ENCODE peak calls at places on chromosome 14, in six cellular contexts. One of them, this sample, is unnamed.

GRCh38 chr14:76953196-76953945 is 75.1 kb downstream of the IRF2BPL start:
- DNase-seq in cardiac fibroblast: peak
- DNase-seq in HFFc6: peak
- DNase-seq in heart right ventricle: peak
- DNase-seq in stomach: peak
- DNase-seq in endothelial cell: no peak
- DNase-seq in this sample: peak

GRCh38 chr14:47191693-47192092 is 483.7 kb downstream of the MDGA2 start:
- DNase-seq in cardiac fibroblast: no peak
- DNase-seq in HFFc6: no peak
- DNase-seq in heart right ventricle: no peak
- DNase-seq in stomach: no peak
- DNase-seq in endothelial cell: no peak
- DNase-seq in this sample: no peak

GRCh38 chr14:65444230-65444629 is 31.7 kb downstream of the FUT8 start:
- DNase-seq in cardiac fibroblast: no peak
- DNase-seq in HFFc6: no peak
- DNase-seq in heart right ventricle: no peak
- DNase-seq in stomach: no peak
- DNase-seq in endothelial cell: no peak
- DNase-seq in this sample: no peak

GRCh38 chr14:94770251-94770749 is 387 bp upstream of the GSC start:
- DNase-seq in cardiac fibroblast: no peak
- DNase-seq in HFFc6: no peak
- DNase-seq in heart right ventricle: no peak
- DNase-seq in stomach: no peak
- DNase-seq in endothelial cell: no peak
- DNase-seq in this sample: no peak

GRCh38 chr14:31965735-31966598 is 111.1 kb upstream of the ARHGAP5 start:
- DNase-seq in cardiac fibroblast: no peak
- DNase-seq in HFFc6: no peak
- DNase-seq in heart right ventricle: no peak
- DNase-seq in stomach: no peak
- DNase-seq in endothelial cell: no peak
- DNase-seq in this sample: no peak

GRCh38 chr14:98120831-98121464 is 1151.0 kb downstream of the BCL11B start:
- DNase-seq in cardiac fibroblast: no peak
- DNase-seq in HFFc6: no peak
- DNase-seq in heart right ventricle: no peak
- DNase-seq in stomach: no peak
- DNase-seq in endothelial cell: no peak
- DNase-seq in this sample: no peak

GRCh38 chr14:57739543-57739942 is 126.3 kb downstream of the SLC35F4 start:
- DNase-seq in cardiac fibroblast: no peak
- DNase-seq in HFFc6: no peak
- DNase-seq in heart right ventricle: no peak
- DNase-seq in stomach: no peak
- DNase-seq in endothelial cell: no peak
- DNase-seq in this sample: no peak

GRCh38 chr14:103746706-103747105 is 31.1 kb downstream of the ZFYVE21 start:
- DNase-seq in cardiac fibroblast: no peak
- DNase-seq in HFFc6: peak
- DNase-seq in heart right ventricle: no peak
- DNase-seq in stomach: no peak
- DNase-seq in endothelial cell: no peak
- DNase-seq in this sample: no peak

GRCh38 chr14:59276235-59276634 is 87.8 kb downstream of the DAAM1 start:
- DNase-seq in cardiac fibroblast: no peak
- DNase-seq in HFFc6: no peak
- DNase-seq in heart right ventricle: no peak
- DNase-seq in stomach: no peak
- DNase-seq in endothelial cell: no peak
- DNase-seq in this sample: no peak

GRCh38 chr14:101707285-101707842 is 54.1 kb upstream of the PPP2R5C start:
- DNase-seq in cardiac fibroblast: peak
- DNase-seq in HFFc6: peak
- DNase-seq in heart right ventricle: peak
- DNase-seq in stomach: no peak
- DNase-seq in endothelial cell: peak
- DNase-seq in this sample: no peak
- TF ChIP-seq CTCF in cardiac fibroblast: peak
- TF ChIP-seq CTCF in HFFc6: peak
- TF ChIP-seq CTCF in heart right ventricle: peak
- TF ChIP-seq CTCF in stomach: no peak
- TF ChIP-seq CTCF in endothelial cell: peak
- TF ChIP-seq CTCF in this sample: peak

GRCh38 chr14:54147758-54148157 is 191.1 kb upstream of the BMP4 start:
- DNase-seq in cardiac fibroblast: no peak
- DNase-seq in HFFc6: no peak
- DNase-seq in heart right ventricle: no peak
- DNase-seq in stomach: no peak
- DNase-seq in endothelial cell: no peak
- DNase-seq in this sample: no peak
- TF ChIP-seq CTCF in cardiac fibroblast: no peak
- TF ChIP-seq CTCF in HFFc6: no peak
- TF ChIP-seq CTCF in heart right ventricle: no peak
- TF ChIP-seq CTCF in stomach: no peak
- TF ChIP-seq CTCF in endothelial cell: no peak
- TF ChIP-seq CTCF in this sample: no peak

GRCh38 chr14:22189873-22190272 is 399.2 kb downstream of the DAD1 start:
- DNase-seq in cardiac fibroblast: no peak
- DNase-seq in HFFc6: no peak
- DNase-seq in heart right ventricle: no peak
- DNase-seq in stomach: no peak
- DNase-seq in endothelial cell: no peak
- DNase-seq in this sample: no peak

GRCh38 chr14:22180045-22180444 is 409.0 kb downstream of the DAD1 start:
- DNase-seq in cardiac fibroblast: no peak
- DNase-seq in HFFc6: no peak
- DNase-seq in heart right ventricle: no peak
- DNase-seq in stomach: no peak
- DNase-seq in endothelial cell: no peak
- DNase-seq in this sample: no peak

GRCh38 chr14:22188346-22188745 is 400.7 kb downstream of the DAD1 start:
- DNase-seq in cardiac fibroblast: no peak
- DNase-seq in HFFc6: no peak
- DNase-seq in heart right ventricle: no peak
- DNase-seq in stomach: no peak
- DNase-seq in endothelial cell: no peak
- DNase-seq in this sample: no peak

GRCh38 chr14:22184157-22185025 is 404.6 kb downstream of the DAD1 start:
- DNase-seq in cardiac fibroblast: no peak
- DNase-seq in HFFc6: no peak
- DNase-seq in heart right ventricle: no peak
- DNase-seq in stomach: no peak
- DNase-seq in endothelial cell: no peak
- DNase-seq in this sample: no peak

GRCh38 chr14:22185191-22185590 is 403.8 kb downstream of the DAD1 start:
- DNase-seq in cardiac fibroblast: no peak
- DNase-seq in HFFc6: no peak
- DNase-seq in heart right ventricle: no peak
- DNase-seq in stomach: no peak
- DNase-seq in endothelial cell: no peak
- DNase-seq in this sample: no peak
- TF ChIP-seq CTCF in cardiac fibroblast: no peak
- TF ChIP-seq CTCF in HFFc6: no peak
- TF ChIP-seq CTCF in heart right ventricle: no peak
- TF ChIP-seq CTCF in stomach: no peak
- TF ChIP-seq CTCF in endothelial cell: no peak
- TF ChIP-seq CTCF in this sample: no peak

DNA sequence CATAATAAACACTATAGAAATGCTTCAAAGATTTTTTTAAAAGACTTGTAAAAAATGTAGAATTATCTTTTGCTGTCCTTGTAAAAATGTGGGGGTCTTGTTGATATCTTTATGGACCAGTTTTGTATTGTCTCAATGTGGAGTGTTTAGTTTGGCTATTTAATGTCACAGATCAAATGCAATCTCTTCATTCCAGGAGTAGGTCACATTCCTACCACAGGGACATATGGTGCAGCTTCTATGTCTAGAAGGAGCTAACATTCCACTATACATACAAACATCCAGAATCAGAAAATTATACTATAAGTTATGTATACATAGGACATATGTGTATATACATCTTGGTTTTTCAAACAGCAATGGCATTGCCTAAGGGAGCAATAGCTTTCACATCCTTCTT is 345.7 kb downstream of the BMP4 start:
- DNase-seq in cardiac fibroblast: no peak
- DNase-seq in HFFc6: no peak
- DNase-seq in heart right ventricle: no peak
- DNase-seq in stomach: no peak
- DNase-seq in endothelial cell: no peak
- DNase-seq in this sample: no peak
- TF ChIP-seq CTCF in cardiac fibroblast: no peak
- TF ChIP-seq CTCF in HFFc6: peak
- TF ChIP-seq CTCF in heart right ventricle: no peak
- TF ChIP-seq CTCF in stomach: no peak
- TF ChIP-seq CTCF in endothelial cell: no peak
- TF ChIP-seq CTCF in this sample: peak

GRCh38 chr14:23040100-23040499 is 1.9 kb upstream of the PSMB11 start:
- DNase-seq in cardiac fibroblast: no peak
- DNase-seq in HFFc6: no peak
- DNase-seq in heart right ventricle: no peak
- DNase-seq in stomach: no peak
- DNase-seq in endothelial cell: no peak
- DNase-seq in this sample: no peak

GRCh38 chr14:23035303-23036164 is 834 bp upstream of the PSMB5 start:
- DNase-seq in cardiac fibroblast: no peak
- DNase-seq in HFFc6: no peak
- DNase-seq in heart right ventricle: no peak
- DNase-seq in stomach: no peak
- DNase-seq in endothelial cell: no peak
- DNase-seq in this sample: no peak

GRCh38 chr14:23030936-23031335 is 3.8 kb downstream of the PSMB5 start:
- DNase-seq in cardiac fibroblast: no peak
- DNase-seq in HFFc6: no peak
- DNase-seq in heart right ventricle: no peak
- DNase-seq in stomach: no peak
- DNase-seq in endothelial cell: no peak
- DNase-seq in this sample: no peak

GRCh38 chr14:23033801-23034497 is 751 bp downstream of the PSMB5 start:
- DNase-seq in cardiac fibroblast: no peak
- DNase-seq in HFFc6: no peak
- DNase-seq in heart right ventricle: no peak
- DNase-seq in stomach: no peak
- DNase-seq in endothelial cell: no peak
- DNase-seq in this sample: no peak

GRCh38 chr14:23034498-23035302 is at the start of gene PSMB5:
- DNase-seq in cardiac fibroblast: peak
- DNase-seq in HFFc6: peak
- DNase-seq in heart right ventricle: peak
- DNase-seq in stomach: peak
- DNase-seq in endothelial cell: peak
- DNase-seq in this sample: peak
- TF ChIP-seq CTCF in cardiac fibroblast: no peak
- TF ChIP-seq CTCF in HFFc6: no peak
- TF ChIP-seq CTCF in heart right ventricle: no peak
- TF ChIP-seq CTCF in stomach: no peak
- TF ChIP-seq CTCF in endothelial cell: no peak
- TF ChIP-seq CTCF in this sample: no peak

DNA sequence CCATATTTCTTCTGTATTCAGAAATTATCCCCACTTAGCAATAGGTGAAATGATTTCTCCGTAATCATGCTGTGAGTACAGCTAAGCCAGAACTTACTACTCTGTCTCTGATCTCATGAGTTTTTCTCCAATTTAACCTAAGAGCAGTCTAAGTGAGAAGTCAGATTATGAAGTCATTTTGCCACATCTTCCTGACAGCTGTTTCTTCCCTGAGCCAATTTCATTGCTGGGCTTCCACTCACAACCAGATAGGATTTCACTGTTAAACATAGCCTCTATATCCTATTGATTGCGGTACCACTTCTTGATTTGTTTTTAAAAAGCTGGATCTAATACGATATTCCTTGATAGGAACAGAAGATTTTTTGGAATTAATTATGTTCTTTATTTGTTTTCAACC is 212.0 kb downstream of the NPAS3 start:
- DNase-seq in cardiac fibroblast: no peak
- DNase-seq in HFFc6: no peak
- DNase-seq in heart right ventricle: no peak
- DNase-seq in stomach: no peak
- DNase-seq in endothelial cell: no peak
- DNase-seq in this sample: no peak
- TF ChIP-seq CTCF in cardiac fibroblast: no peak
- TF ChIP-seq CTCF in HFFc6: no peak
- TF ChIP-seq CTCF in heart right ventricle: no peak
- TF ChIP-seq CTCF in stomach: no peak
- TF ChIP-seq CTCF in endothelial cell: no peak
- TF ChIP-seq CTCF in this sample: no peak

GRCh38 chr14:74573421-74574091 is 38.5 kb downstream of the LTBP2 start:
- DNase-seq in cardiac fibroblast: no peak
- DNase-seq in HFFc6: no peak
- DNase-seq in heart right ventricle: no peak
- DNase-seq in stomach: no peak
- DNase-seq in endothelial cell: no peak
- DNase-seq in this sample: no peak
- TF ChIP-seq CTCF in cardiac fibroblast: no peak
- TF ChIP-seq CTCF in HFFc6: no peak
- TF ChIP-seq CTCF in heart right ventricle: no peak
- TF ChIP-seq CTCF in stomach: no peak
- TF ChIP-seq CTCF in endothelial cell: peak
- TF ChIP-seq CTCF in this sample: no peak

DNA sequence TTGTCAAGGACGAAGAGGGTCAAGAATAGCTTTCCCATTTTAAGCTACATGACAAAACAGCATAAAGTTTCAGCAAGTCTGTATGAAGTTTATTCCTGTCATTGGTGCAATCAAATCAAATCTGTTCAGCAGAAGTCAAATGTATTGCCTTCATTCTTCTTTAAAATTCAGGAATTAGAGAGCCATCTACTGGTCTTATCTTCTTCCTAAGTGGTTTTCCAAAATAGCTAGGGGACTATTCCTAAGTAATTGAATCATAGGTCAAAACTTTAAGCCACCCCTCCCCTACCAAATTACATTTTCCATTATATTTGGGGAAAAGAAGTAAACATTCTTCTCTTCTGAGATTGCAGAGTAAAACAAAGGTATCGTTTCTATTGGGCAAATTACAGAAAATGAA is 990.2 kb downstream of the GALC start:
- DNase-seq in cardiac fibroblast: no peak
- DNase-seq in HFFc6: no peak
- DNase-seq in heart right ventricle: no peak
- DNase-seq in stomach: no peak
- DNase-seq in endothelial cell: no peak
- DNase-seq in this sample: no peak
- TF ChIP-seq CTCF in cardiac fibroblast: no peak
- TF ChIP-seq CTCF in HFFc6: no peak
- TF ChIP-seq CTCF in heart right ventricle: no peak
- TF ChIP-seq CTCF in stomach: no peak
- TF ChIP-seq CTCF in endothelial cell: no peak
- TF ChIP-seq CTCF in this sample: peak

DNA sequence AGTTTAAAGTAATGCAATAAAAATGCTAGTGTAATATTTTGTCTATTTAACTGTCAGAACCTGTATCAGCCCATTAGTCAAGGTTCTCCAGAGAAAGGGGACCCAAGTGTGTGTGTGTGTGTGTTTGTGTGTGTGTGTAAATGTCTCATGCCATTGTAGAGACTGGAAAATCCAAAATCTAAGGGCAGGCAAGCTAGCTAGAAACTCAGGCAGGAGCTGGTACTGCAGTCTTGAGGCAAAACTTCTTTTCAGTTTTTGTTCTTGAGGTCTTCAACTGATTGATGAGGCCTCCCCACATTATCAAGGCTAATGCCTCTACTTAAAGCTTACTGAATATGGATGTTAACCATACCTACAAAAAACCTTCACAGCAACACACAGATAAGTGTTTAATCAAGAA is 126.7 kb downstream of the PRKD1 start:
- DNase-seq in cardiac fibroblast: no peak
- DNase-seq in HFFc6: no peak
- DNase-seq in heart right ventricle: no peak
- DNase-seq in stomach: no peak
- DNase-seq in endothelial cell: no peak
- DNase-seq in this sample: no peak
- TF ChIP-seq CTCF in cardiac fibroblast: no peak
- TF ChIP-seq CTCF in HFFc6: peak
- TF ChIP-seq CTCF in heart right ventricle: no peak
- TF ChIP-seq CTCF in stomach: no peak
- TF ChIP-seq CTCF in endothelial cell: peak
- TF ChIP-seq CTCF in this sample: no peak